ENCODE peak calls at places on chromosome 2, in nine cellular contexts. A, R, Y, T, F, L, H, U and X are unnamed samples.

GRCh38 chr2:237090906-237091305 is 5.2 kb downstream of the COPS8 start:
- DNase-seq in A (no peak), R (no peak), Y (no peak), T (no peak), F (no peak), L (no peak), H (no peak), U (no peak), X (no peak)

GRCh38 chr2:63189026-63189425 is 138.4 kb downstream of the OTX1 start:
- DNase-seq in A (no peak), R (no peak), Y (peak; percentile 61), T (peak; percentile 13), F (peak; percentile 60), L (peak; percentile 23), H (no peak), U (peak; percentile 4), X (no peak)

GRCh38 chr2:71564361-71564760 is 111.0 kb downstream of the DYSF start:
- DNase-seq in A (no peak), R (no peak), Y (no peak), T (no peak), F (no peak), L (no peak), H (no peak), U (no peak), X (no peak)

GRCh38 chr2:37631698-37632097 is 39.7 kb downstream of the CDC42EP3 start:
- DNase-seq in A (no peak), R (no peak), Y (no peak), T (no peak), F (no peak), L (no peak), H (no peak), U (no peak), X (peak; percentile 58)

GRCh38 chr2:551621-552020 is 125.6 kb downstream of the TMEM18 start:
- DNase-seq in A (no peak), R (no peak), Y (peak; percentile 68), T (no peak), F (peak; percentile 47), L (no peak), H (no peak), U (no peak), X (no peak)

GRCh38 chr2:905091-905832 is 45.4 kb upstream of the SNTG2 start:
- DNase-seq in A (no peak), R (no peak), Y (no peak), T (no peak), F (no peak), L (no peak), H (no peak), U (no peak), X (no peak)

GRCh38 chr2:226794077-226794670 is 5.4 kb downstream of the IRS1 start:
- DNase-seq in A (no peak), R (no peak), Y (no peak), T (no peak), F (no peak), L (no peak), H (no peak), U (no peak), X (no peak)

GRCh38 chr2:223943561-223944008 is 1.6 kb downstream of the WDFY1 start:
- DNase-seq in A (no peak), R (no peak), Y (peak; percentile 23), T (peak; percentile 37), F (no peak), L (no peak), H (no peak), U (no peak), X (no peak)

GRCh38 chr2:55113976-55114564 is 63.8 kb upstream of the RTN4 start:
- DNase-seq in A (no peak), R (peak; percentile 25), Y (no peak), T (no peak), F (no peak), L (no peak), H (no peak), U (no peak), X (no peak)

GRCh38 chr2:69061518-69061917 is 48.5 kb downstream of the ANTXR1 start:
- DNase-seq in A (no peak), R (no peak), Y (no peak), T (no peak), F (no peak), L (no peak), H (no peak), U (no peak), X (no peak)

GRCh38 chr2:174643356-174643755 is 45.8 kb upstream of the WIPF1 start:
- DNase-seq in A (no peak), R (no peak), Y (no peak), T (no peak), F (no peak), L (no peak), H (no peak), U (no peak), X (no peak)